ENCODE peak calls at places on chromosome 15, in five cellular contexts. X is mesenchymal stem cell, Z is H1, K is trophoblast cell, C is IMR-90. I is an unnamed sample. For H3K4me1, the result is how much of the 10 kb centered on the place peaks cover.

GRCh38 chr15:38054488-38054887 is 120.0 kb downstream of the TMCO5A start:
- DNase-seq in X (no peak), Z (no peak), K (no peak), C (peak), I (no peak)

GRCh38 chr15:39736646-39737550 is 45.7 kb downstream of the FSIP1 start:
- DNase-seq in X (no peak), Z (no peak), K (peak), C (no peak), I (no peak)

GRCh38 chr15:56978898-56979662 is 60.6 kb downstream of the TCF12 start:
- DNase-seq in X (no peak), Z (no peak), K (peak), C (peak), I (no peak)

GRCh38 chr15:55277116-55277564 is 12.5 kb downstream of the RAB27A start:
- DNase-seq in X (peak), Z (no peak), K (no peak), C (peak), I (no peak)

GRCh38 chr15:34796847-34797246 is 1.5 kb upstream of the ACTC1 start:
- DNase-seq in X (no peak), Z (no peak), K (no peak), C (no peak), I (no peak)

GRCh38 chr15:56732135-56732880 is 1.0 kb downstream of the ZNF280D start:
- DNase-seq in X (peak), Z (no peak), K (peak), C (peak), I (peak)

GRCh38 chr15:42704492-42704926 is 32.4 kb downstream of the CDAN1 start:
- DNase-seq in X (peak), Z (peak), K (peak), C (peak), I (peak)

GRCh38 chr15:47516576-47517371 is 200.5 kb upstream of the SEMA6D start:
- DNase-seq in X (peak), Z (no peak), K (peak), C (peak), I (no peak)

GRCh38 chr15:78811825-78812183 is 540 bp upstream of the ADAMTS7 start:
- DNase-seq in X (no peak), Z (no peak), K (no peak), C (no peak), I (no peak)

DNA sequence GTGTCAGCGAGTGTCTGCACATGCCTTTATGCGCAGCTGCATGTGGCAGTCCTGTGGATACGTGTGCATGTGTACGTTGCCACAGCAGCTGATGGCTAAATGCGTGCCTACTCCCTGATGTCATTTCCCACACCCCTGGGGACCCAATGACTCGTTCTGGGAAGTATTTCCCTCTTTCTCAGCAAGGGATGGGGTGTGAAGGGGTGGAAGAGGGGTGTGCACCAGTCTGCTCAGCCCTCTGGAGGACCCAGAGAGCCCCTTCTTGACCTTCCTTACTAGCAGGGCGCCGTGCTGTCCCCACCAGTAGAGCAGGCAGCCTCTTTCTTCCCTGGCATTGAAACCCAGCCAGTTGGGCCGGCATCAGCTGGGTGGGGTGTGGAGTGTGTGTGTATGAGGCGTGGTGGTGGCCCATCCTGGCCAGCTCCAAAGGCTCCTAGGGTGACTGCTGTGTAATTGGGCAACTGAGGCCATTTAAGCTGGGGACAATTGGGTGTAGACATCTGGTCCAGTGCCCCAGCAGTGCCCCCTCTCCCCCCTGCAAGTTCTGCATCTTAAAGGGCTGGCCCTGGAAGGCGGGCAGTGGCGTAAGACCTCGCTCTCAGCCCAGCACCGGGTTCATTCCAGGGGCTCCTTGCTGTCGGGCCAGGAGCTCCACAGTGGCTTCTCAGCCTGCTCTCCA is 19.2 kb downstream of the SNX33 start:
- DNase-seq in X (peak), Z (no peak), K (peak), C (peak), I (no peak)
- H3K4me1 ChIP-seq in X (half or more), Z (under half), K (under half), C (under half), I (under half)

GRCh38 chr15:65303687-65304392 is 637 bp upstream of the RNU5B-1 start:
- DNase-seq in X (peak), Z (no peak), K (peak), C (peak), I (peak)
- H3K4me3 ChIP-seq in X (peak), Z (peak), K (no peak), C (peak), I (peak)

DNA sequence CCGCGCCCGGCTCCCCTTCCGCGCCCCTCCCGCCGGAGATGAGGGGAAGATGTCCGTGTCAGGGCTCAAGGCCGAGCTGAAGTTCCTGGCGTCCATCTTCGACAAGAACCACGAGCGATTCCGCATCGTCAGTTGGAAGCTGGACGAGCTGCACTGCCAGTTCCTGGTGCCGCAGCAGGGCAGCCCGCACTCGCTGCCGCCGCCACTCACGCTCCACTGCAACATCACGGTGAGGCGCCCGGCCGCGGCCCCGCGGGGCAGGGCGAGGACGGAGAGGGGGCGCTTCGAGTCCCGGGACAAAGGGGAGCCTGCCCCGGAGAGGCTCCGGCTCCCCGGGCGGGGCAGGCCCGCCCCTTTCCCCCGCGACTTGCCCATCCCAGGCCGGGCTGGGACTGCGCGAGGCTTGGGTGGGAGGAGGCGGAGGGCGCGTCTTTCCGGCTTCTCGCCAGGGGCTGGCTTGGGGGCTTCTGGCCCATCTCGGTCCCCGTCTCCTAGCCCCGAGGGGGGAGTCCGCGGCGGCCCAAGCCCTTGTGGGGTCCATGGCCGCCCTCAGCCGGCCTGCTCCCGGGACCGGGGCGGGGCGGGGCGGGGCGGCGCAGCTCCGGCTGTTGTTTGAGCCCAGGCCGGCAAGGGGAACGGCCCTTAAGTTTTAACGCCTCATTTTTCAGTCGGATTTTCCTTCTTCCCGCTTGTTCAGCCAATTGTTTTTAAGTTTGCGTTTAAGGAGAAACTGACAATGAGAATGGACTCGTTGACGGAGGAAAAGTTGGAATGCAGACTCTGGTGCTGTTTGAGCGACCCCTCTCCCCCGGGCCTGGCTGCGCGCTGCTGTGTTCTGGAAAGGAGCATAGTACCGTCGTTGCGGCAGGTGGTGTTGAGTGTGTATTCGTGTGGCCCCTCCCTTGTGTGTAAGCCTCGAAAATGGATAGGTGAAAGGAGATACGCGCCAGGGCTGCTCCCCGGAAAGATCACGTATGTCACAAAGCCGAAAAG is 667 bp downstream of the UBE2Q2 start:
- DNase-seq in X (peak), Z (peak), K (peak), C (peak), I (peak)
- H4K91ac ChIP-seq in X (peak), Z (peak), K (peak), C (peak), I (no peak)

GRCh38 chr15:67186226-67186649 is 68.2 kb downstream of the AAGAB start:
- DNase-seq in X (no peak), Z (no peak), K (no peak), C (no peak), I (no peak)
- H3K4me1 ChIP-seq in X (under half), Z (under half), K (under half), C (half or more), I (under half)

GRCh38 chr15:82262422-82263026 is at the start of the genes EFL1 and SAXO2:
- DNase-seq in X (peak), Z (peak), K (peak), C (peak), I (peak)

GRCh38 chr15:82263350-82263749 is 732 bp downstream of the SAXO2 start:
- DNase-seq in X (no peak), Z (no peak), K (peak), C (no peak), I (no peak)
- H3K4me3 ChIP-seq in X (peak), Z (peak), K (no peak), C (peak), I (peak)

GRCh38 chr15:68794869-68795268 is 25.8 kb downstream of the ANP32A start:
- DNase-seq in X (peak), Z (no peak), K (no peak), C (no peak), I (no peak)

GRCh38 chr15:68794307-68794706 is 26.4 kb downstream of the ANP32A start:
- DNase-seq in X (no peak), Z (no peak), K (no peak), C (no peak), I (no peak)

GRCh38 chr15:68793776-68794175 is 26.9 kb downstream of the ANP32A start:
- DNase-seq in X (no peak), Z (no peak), K (no peak), C (no peak), I (no peak)

GRCh38 chr15:68796576-68796975 is 24.1 kb downstream of the ANP32A start:
- DNase-seq in X (no peak), Z (no peak), K (no peak), C (no peak), I (no peak)

DNA sequence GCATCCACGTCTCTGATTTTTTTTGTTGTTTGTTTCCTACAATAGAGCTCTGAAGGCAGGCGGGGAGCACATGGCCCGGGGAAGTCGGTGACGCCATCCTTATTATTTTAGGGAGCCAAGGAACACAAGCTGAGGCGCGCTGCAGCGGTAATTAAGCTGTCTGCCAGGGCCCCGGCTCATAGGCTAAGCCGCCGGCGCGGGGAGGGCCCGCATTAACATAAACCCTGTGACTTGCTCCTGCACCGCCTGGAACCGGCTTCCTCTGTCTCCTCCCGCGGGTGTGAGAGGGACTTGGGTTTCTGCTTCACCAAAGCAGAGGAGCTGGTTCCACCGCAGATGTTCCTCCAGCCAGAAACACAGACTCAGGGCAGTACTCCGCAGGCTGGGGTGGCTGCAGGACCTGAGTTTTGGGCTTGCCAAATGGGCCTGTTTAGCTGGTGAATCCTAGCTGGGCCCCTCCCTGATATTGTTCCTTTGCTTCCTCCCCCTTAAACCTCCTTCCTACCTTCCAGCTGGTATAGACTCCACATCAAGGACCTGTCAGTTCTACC is 25.3 kb downstream of the ANP32A start:
- DNase-seq in X (peak), Z (peak), K (peak), C (peak), I (peak)
- H4K91ac ChIP-seq in X (peak), Z (no peak), K (no peak), C (no peak), I (no peak)

GRCh38 chr15:68770206-68770605 is 50.5 kb downstream of the ANP32A start:
- DNase-seq in X (no peak), Z (peak), K (no peak), C (no peak), I (no peak)

GRCh38 chr15:68769702-68770101 is 51.0 kb downstream of the ANP32A start:
- DNase-seq in X (no peak), Z (peak), K (no peak), C (no peak), I (no peak)

GRCh38 chr15:68767833-68768232 is 52.9 kb downstream of the ANP32A start:
- DNase-seq in X (no peak), Z (peak), K (no peak), C (no peak), I (no peak)

GRCh38 chr15:68765602-68766368 is 54.9 kb downstream of the ANP32A start:
- DNase-seq in X (no peak), Z (peak), K (no peak), C (no peak), I (no peak)

DNA sequence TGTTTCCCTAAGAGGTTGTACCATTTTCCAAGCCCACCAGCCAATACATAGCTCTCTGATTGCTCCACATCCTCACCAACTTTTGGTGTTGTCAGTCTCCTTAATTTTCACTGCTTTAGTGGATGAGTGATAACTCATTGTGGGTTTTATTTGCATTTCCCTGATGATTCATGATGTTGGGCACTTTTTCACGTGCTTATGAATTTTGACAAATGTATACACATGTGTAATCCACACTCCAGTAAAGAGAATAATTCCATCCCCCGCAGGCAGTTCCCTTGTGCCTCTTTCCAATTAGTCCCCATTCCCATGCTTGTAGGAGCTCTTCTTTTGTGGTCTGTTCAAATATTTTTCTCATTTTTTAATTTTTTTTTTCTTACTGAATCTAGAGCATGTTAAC is 52.4 kb downstream of the ANP32A start:
- DNase-seq in X (no peak), Z (no peak), K (no peak), C (peak), I (no peak)
- H3K4me1 ChIP-seq in X (under half), Z (under half), K (under half), C (under half), I (under half)

GRCh38 chr15:89041507-89041906 is 46.7 kb upstream of the ABHD2 start:
- DNase-seq in X (no peak), Z (no peak), K (no peak), C (no peak), I (no peak)

GRCh38 chr15:89035658-89036057 is 52.6 kb upstream of the ABHD2 start:
- DNase-seq in X (no peak), Z (no peak), K (no peak), C (peak), I (no peak)

GRCh38 chr15:89042387-89042786 is 45.9 kb upstream of the ABHD2 start:
- DNase-seq in X (no peak), Z (no peak), K (no peak), C (no peak), I (no peak)

GRCh38 chr15:89034305-89034704 is 54.0 kb upstream of the ABHD2 start:
- DNase-seq in X (no peak), Z (no peak), K (no peak), C (peak), I (no peak)

GRCh38 chr15:89038146-89038545 is 50.1 kb upstream of the ABHD2 start:
- DNase-seq in X (no peak), Z (no peak), K (no peak), C (no peak), I (no peak)
- H3K4me3 ChIP-seq in X (no peak), Z (no peak), K (no peak), C (no peak), I (no peak)

GRCh38 chr15:70096215-70096974 is 1.3 kb downstream of the TLE3 start:
- DNase-seq in X (peak), Z (no peak), K (peak), C (peak), I (peak)
- H4K91ac ChIP-seq in X (peak), Z (peak), K (peak), C (no peak), I (no peak)

I was measured in neuronal stem cell.